ENCODE peak calls at places on chromosomes 12 and 14, in nine cellular contexts. V, H, D, N, I, Y, F, R and U are unnamed samples.

GRCh38 chr12:119176267-119177055 is 2.3 kb upstream of the HSPB8 start:
- DNase-seq in V (no peak), H (peak), D (peak), N (peak), I (peak), Y (peak), F (peak), R (peak), U (no peak)

GRCh38 chr12:81518638-81519037 is 240.5 kb downstream of the PPFIA2 start:
- DNase-seq in V (no peak), H (no peak), D (no peak), N (no peak), I (no peak), Y (no peak), F (no peak), R (no peak), U (no peak)

GRCh38 chr12:30661210-30661609 is 34.5 kb downstream of the IPO8 start:
- DNase-seq in V (no peak), H (no peak), D (no peak), N (no peak), I (no peak), Y (no peak), F (no peak), R (no peak), U (no peak)

GRCh38 chr12:63968685-63969084 is 124.2 kb downstream of the SRGAP1 start:
- DNase-seq in V (no peak), H (no peak), D (no peak), N (no peak), I (no peak), Y (peak), F (no peak), R (no peak), U (no peak)

GRCh38 chr14:55206175-55206574 is 14.8 kb upstream of the DLGAP5 start:
- DNase-seq in V (no peak), H (no peak), D (no peak), N (no peak), I (no peak), Y (no peak), F (no peak), R (no peak), U (no peak)

GRCh38 chr14:90489306-90489705 is 92.5 kb downstream of the CALM1 start:
- DNase-seq in V (no peak), H (no peak), D (no peak), N (no peak), I (no peak), Y (no peak), F (no peak), R (no peak), U (no peak)

GRCh38 chr14:21993070-21993469 is 319.5 kb upstream of the OR4E1 start:
- DNase-seq in V (no peak), H (no peak), D (no peak), N (no peak), I (no peak), Y (no peak), F (no peak), R (no peak), U (no peak)

GRCh38 chr12:103806807-103807206 is 34.2 kb downstream of the NT5DC3 start:
- DNase-seq in V (no peak), H (no peak), D (no peak), N (peak), I (no peak), Y (no peak), F (no peak), R (no peak), U (no peak)

GRCh38 chr12:49200882-49201594 is 12.2 kb upstream of the TUBA1A start:
- DNase-seq in V (peak), H (no peak), D (no peak), N (peak), I (no peak), Y (no peak), F (peak), R (peak), U (peak)

GRCh38 chr14:81068384-81068783 is 113.0 kb downstream of the TSHR start:
- DNase-seq in V (no peak), H (no peak), D (no peak), N (no peak), I (no peak), Y (no peak), F (no peak), R (no peak), U (no peak)

GRCh38 chr14:106268013-106268727 is 741.8 kb downstream of the TMEM121 start:
- DNase-seq in V (no peak), H (peak), D (no peak), N (no peak), I (no peak), Y (no peak), F (no peak), R (no peak), U (peak)

GRCh38 chr14:35257809-35258208 is 34.4 kb upstream of the PSMA6 start:
- DNase-seq in V (no peak), H (no peak), D (no peak), N (no peak), I (no peak), Y (no peak), F (no peak), R (peak), U (peak)

GRCh38 chr12:50387972-50388478 is 8.4 kb downstream of the FAM186A start:
- DNase-seq in V (no peak), H (no peak), D (no peak), N (no peak), I (no peak), Y (no peak), F (no peak), R (no peak), U (no peak)

GRCh38 chr14:77613207-77613606 is 3.2 kb downstream of the SPTLC2 start:
- DNase-seq in V (no peak), H (no peak), D (no peak), N (no peak), I (no peak), Y (no peak), F (no peak), R (no peak), U (no peak)

GRCh38 chr12:127411981-127412380 is 855.0 kb upstream of the TMEM132C start:
- DNase-seq in V (no peak), H (no peak), D (no peak), N (no peak), I (no peak), Y (no peak), F (no peak), R (no peak), U (no peak)

GRCh38 chr14:36522972-36523685 is 3.1 kb upstream of the NKX2-1 start:
- DNase-seq in V (no peak), H (no peak), D (no peak), N (no peak), I (no peak), Y (no peak), F (no peak), R (no peak), U (no peak)

GRCh38 chr14:60662987-60663386 is 13.7 kb upstream of the SIX1 start:
- DNase-seq in V (no peak), H (no peak), D (no peak), N (no peak), I (no peak), Y (no peak), F (no peak), R (no peak), U (no peak)

GRCh38 chr14:104268725-104269436 is 130.5 kb downstream of the KIF26A start:
- DNase-seq in V (no peak), H (peak), D (peak), N (peak), I (peak), Y (no peak), F (no peak), R (no peak), U (no peak)

GRCh38 chr12:3770891-3771290 is 18.0 kb upstream of the CRACR2A start:
- DNase-seq in V (no peak), H (no peak), D (no peak), N (no peak), I (no peak), Y (no peak), F (no peak), R (peak), U (no peak)

GRCh38 chr12:105740970-105741725 is 397.6 kb downstream of the NUAK1 start:
- DNase-seq in V (no peak), H (no peak), D (peak), N (peak), I (no peak), Y (peak), F (no peak), R (peak), U (no peak)

GRCh38 chr12:6235499-6235898 is 35.3 kb downstream of the CD9 start:
- DNase-seq in V (no peak), H (peak), D (peak), N (no peak), I (peak), Y (no peak), F (no peak), R (no peak), U (no peak)

GRCh38 chr12:1576410-1577240 is 17.8 kb downstream of the FBXL14 start:
- DNase-seq in V (no peak), H (no peak), D (peak), N (peak), I (peak), Y (peak), F (no peak), R (peak), U (peak)

GRCh38 chr14:62546862-62547474 is 498.3 kb downstream of the KCNH5 start:
- DNase-seq in V (no peak), H (no peak), D (no peak), N (no peak), I (no peak), Y (no peak), F (no peak), R (peak), U (no peak)

GRCh38 chr12:90366286-90366685 is 588.7 kb downstream of the CCER1 start:
- DNase-seq in V (no peak), H (no peak), D (no peak), N (no peak), I (no peak), Y (no peak), F (no peak), R (peak), U (no peak)

GRCh38 chr12:93682846-93683261 is 5.7 kb downstream of the CRADD start:
- DNase-seq in V (no peak), H (no peak), D (peak), N (peak), I (no peak), Y (peak), F (no peak), R (no peak), U (no peak)

GRCh38 chr12:106740813-106741212 is 33.7 kb upstream of the RIC8B start:
- DNase-seq in V (no peak), H (no peak), D (no peak), N (no peak), I (no peak), Y (no peak), F (no peak), R (no peak), U (no peak)

GRCh38 chr14:94670692-94671285 is 58.6 kb downstream of the SERPINA3 start:
- DNase-seq in V (no peak), H (no peak), D (no peak), N (no peak), I (no peak), Y (no peak), F (no peak), R (no peak), U (no peak)

GRCh38 chr12:3336606-3337311 is 154.2 kb upstream of the PRMT8 start:
- DNase-seq in V (no peak), H (peak), D (no peak), N (no peak), I (no peak), Y (peak), F (peak), R (no peak), U (no peak)

GRCh38 chr12:108728820-108729611 is 2.3 kb downstream of the CORO1C start:
- DNase-seq in V (no peak), H (no peak), D (no peak), N (no peak), I (no peak), Y (no peak), F (no peak), R (peak), U (peak)

GRCh38 chr14:64541971-64542838 is 1.7 kb downstream of the HSPA2 start:
- DNase-seq in V (no peak), H (no peak), D (no peak), N (no peak), I (peak), Y (no peak), F (no peak), R (no peak), U (peak)

GRCh38 chr12:28460420-28461130 is 270.3 kb downstream of the CCDC91 start:
- DNase-seq in V (no peak), H (no peak), D (no peak), N (no peak), I (no peak), Y (no peak), F (no peak), R (no peak), U (no peak)

GRCh38 chr14:22220427-22220826 is 368.6 kb downstream of the DAD1 start:
- DNase-seq in V (no peak), H (no peak), D (no peak), N (no peak), I (no peak), Y (no peak), F (no peak), R (peak), U (no peak)

GRCh38 chr14:37165794-37166193 is 6.6 kb downstream of the SLC25A21 start:
- DNase-seq in V (no peak), H (no peak), D (no peak), N (no peak), I (no peak), Y (no peak), F (no peak), R (no peak), U (no peak)

GRCh38 chr12:6767301-6767591 is 1.1 kb downstream of the PTMS start:
- DNase-seq in V (no peak), H (no peak), D (no peak), N (no peak), I (no peak), Y (peak), F (no peak), R (no peak), U (no peak)

GRCh38 chr14:100654814-100655795 is 67.9 kb upstream of the BEGAIN start:
- DNase-seq in V (peak), H (peak), D (peak), N (no peak), I (peak), Y (no peak), F (no peak), R (no peak), U (peak)

GRCh38 chr14:94560291-94560665 is 964 bp upstream of the SERPINA4 start:
- DNase-seq in V (no peak), H (no peak), D (no peak), N (no peak), I (no peak), Y (no peak), F (no peak), R (no peak), U (no peak)

GRCh38 chr12:94500831-94501567 is 41.3 kb upstream of the CEP83 start:
- DNase-seq in V (no peak), H (no peak), D (no peak), N (no peak), I (no peak), Y (no peak), F (no peak), R (no peak), U (no peak)

GRCh38 chr12:44377443-44378160 is 498.5 kb downstream of the NELL2 start:
- DNase-seq in V (no peak), H (no peak), D (no peak), N (no peak), I (no peak), Y (no peak), F (no peak), R (no peak), U (no peak)

GRCh38 chr12:131041968-131042847 is 88.5 kb downstream of the ADGRD1 start:
- DNase-seq in V (no peak), H (no peak), D (no peak), N (no peak), I (no peak), Y (no peak), F (no peak), R (no peak), U (no peak)

DNA sequence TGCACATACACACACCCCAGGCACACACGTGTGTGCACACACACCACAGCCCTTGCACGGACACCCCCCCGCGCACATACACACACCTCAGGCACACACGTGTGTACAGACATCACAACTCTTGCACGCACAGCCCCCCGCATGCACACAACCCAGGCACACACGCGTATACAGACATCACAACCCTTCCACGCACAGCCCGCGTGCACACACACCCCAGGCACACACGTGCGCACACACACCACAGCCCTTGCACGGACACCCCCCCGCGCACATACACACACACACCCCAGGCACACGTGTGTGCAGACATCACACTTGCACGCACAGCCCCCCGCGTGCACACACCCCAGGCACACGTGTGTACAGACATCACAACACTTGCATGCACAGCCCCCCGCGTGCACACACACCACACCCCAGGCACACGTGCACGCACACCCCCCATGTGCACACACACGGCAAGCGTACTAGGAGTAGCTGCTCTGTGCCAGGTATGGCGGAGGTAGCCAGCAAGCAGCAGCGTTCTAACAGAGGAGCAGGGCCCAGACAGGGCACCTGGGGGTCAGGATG is 18.2 kb upstream of the ANKLE2 start:
- DNase-seq in V (no peak), H (no peak), D (no peak), N (no peak), I (no peak), Y (no peak), F (no peak), R (no peak), U (no peak)
- TF ChIP-seq POLR2A in V (no peak), H (no peak), D (no peak), N (no peak), I (no peak), Y (no peak), F (no peak), R (no peak), U (no peak)

GRCh38 chr12:99609455-99610181 is 37.9 kb upstream of the GARIN6 start:
- DNase-seq in V (no peak), H (no peak), D (no peak), N (no peak), I (no peak), Y (no peak), F (no peak), R (no peak), U (no peak)

GRCh38 chr12:99611590-99611989 is 36.0 kb upstream of the GARIN6 start:
- DNase-seq in V (no peak), H (no peak), D (no peak), N (no peak), I (no peak), Y (no peak), F (no peak), R (no peak), U (no peak)

GRCh38 chr12:99611117-99611516 is 36.4 kb upstream of the GARIN6 start:
- DNase-seq in V (no peak), H (no peak), D (no peak), N (no peak), I (no peak), Y (no peak), F (no peak), R (no peak), U (no peak)
- TF ChIP-seq POLR2A in V (no peak), H (no peak), D (no peak), N (no peak), I (no peak), Y (no peak), F (no peak), R (no peak), U (no peak)

GRCh38 chr12:13171921-13172859 is 24.3 kb upstream of the EMP1 start:
- DNase-seq in V (no peak), H (no peak), D (peak), N (no peak), I (peak), Y (no peak), F (no peak), R (no peak), U (no peak)
- TF ChIP-seq POLR2A in V (no peak), H (no peak), D (no peak), N (no peak), I (no peak), Y (no peak), F (no peak), R (no peak), U (no peak)

DNA sequence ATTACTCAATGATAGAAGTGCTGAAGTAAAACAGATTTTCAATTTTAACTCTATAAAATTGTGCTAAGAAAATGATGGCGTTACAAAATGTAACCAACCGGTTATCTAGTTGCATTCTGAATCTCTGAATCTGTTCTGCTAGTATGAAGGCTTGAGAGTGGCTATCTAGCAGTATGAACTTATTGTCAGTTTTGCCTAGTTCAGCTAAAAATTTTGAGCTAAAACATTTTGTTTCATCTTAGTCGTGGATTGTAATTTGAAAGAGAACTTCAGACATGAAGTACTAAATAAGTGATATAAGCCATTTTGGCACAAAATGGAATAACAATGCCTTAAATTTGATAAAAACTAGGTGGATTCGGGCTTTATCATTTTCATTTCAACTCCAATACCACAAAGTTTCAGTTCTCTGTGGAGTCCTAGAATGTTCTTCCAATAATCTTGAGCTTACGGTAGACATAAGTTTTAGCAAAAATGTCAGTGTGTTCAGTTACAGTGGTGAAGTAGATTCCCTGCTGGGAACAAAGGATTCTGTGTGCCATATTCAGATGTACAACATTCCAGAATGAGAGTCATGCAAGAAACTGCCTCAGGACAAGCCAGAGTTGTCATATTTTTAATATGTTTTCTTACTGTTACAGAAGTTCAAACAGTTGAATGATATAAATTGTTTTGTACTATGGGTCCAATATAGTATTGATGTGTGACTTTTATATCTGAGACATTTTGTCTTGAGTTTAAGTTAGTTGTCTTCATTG is 28.1 kb downstream of the ATP6V1D start:
- DNase-seq in V (no peak), H (no peak), D (no peak), N (no peak), I (no peak), Y (no peak), F (no peak), R (peak), U (no peak)
- TF ChIP-seq POLR2A in V (no peak), H (no peak), D (no peak), N (no peak), I (no peak), Y (no peak), F (no peak), R (no peak), U (no peak)

GRCh38 chr14:93050761-93051160 is 65.0 kb downstream of the ITPK1 start:
- DNase-seq in V (no peak), H (no peak), D (no peak), N (no peak), I (no peak), Y (no peak), F (no peak), R (no peak), U (no peak)
- TF ChIP-seq POLR2A in V (no peak), H (no peak), D (no peak), N (no peak), I (no peak), Y (no peak), F (no peak), R (no peak), U (no peak)

GRCh38 chr14:68548194-68549056 is 244.4 kb downstream of the ZFP36L1 start:
- DNase-seq in V (no peak), H (peak), D (peak), N (peak), I (peak), Y (peak), F (peak), R (peak), U (no peak)
- TF ChIP-seq POLR2A in V (no peak), H (no peak), D (no peak), N (peak), I (no peak), Y (no peak), F (no peak), R (peak), U (no peak)

GRCh38 chr12:32533971-32534590 is 134.7 kb downstream of the FGD4 start:
- DNase-seq in V (no peak), H (peak), D (peak), N (peak), I (peak), Y (peak), F (peak), R (peak), U (no peak)
- TF ChIP-seq POLR2A in V (no peak), H (peak), D (no peak), N (peak), I (peak), Y (no peak), F (no peak), R (peak), U (no peak)